ENCODE peak calls at places on chromosomes 13 and 19, in eight cellular contexts. Q is SIG-M5; D is effector memory CD4-positive, alpha-beta T cell; M is HEK293T; A is EL; Z is fibroblast of villous mesenchyme; G is stimulated activated CD4-positive, alpha-beta T cell treated with anti-CD3 and anti-CD28 coated beads, Interleukin-1b, Interleukin-23, amount 100 ng/mL, for 4 hours; R is EH. U is an unnamed sample.

GRCh38 chr13:36728006-36728405 is 54.2 kb downstream of the SERTM1 start:
- DNase-seq in Q (no peak), D (no peak), M (no peak), A (no peak), Z (no peak), G (no peak), R (no peak), U (no peak)

GRCh38 chr19:9431475-9431874 is 3.9 kb downstream of the ZNF266 start:
- DNase-seq in Q (no peak), D (no peak), M (no peak), A (peak), Z (no peak), G (peak), R (peak), U (peak)

GRCh38 chr19:5927439-5927821 is 13.4 kb downstream of the CAPS start:
- DNase-seq in Q (no peak), D (no peak), M (no peak), A (no peak), Z (no peak), G (no peak), R (no peak), U (no peak)

GRCh38 chr19:18194554-18195238 is 1.7 kb downstream of the MPV17L2 start:
- DNase-seq in Q (no peak), D (no peak), M (peak), A (peak), Z (peak), G (peak), R (peak), U (peak)

GRCh38 chr13:50081106-50081898 is 66.1 kb downstream of the KCNRG start:
- DNase-seq in Q (no peak), D (peak), M (peak), A (no peak), Z (no peak), G (peak), R (peak), U (peak)

GRCh38 chr13:97223711-97224461 is 1.8 kb downstream of the MBNL2 start:
- DNase-seq in Q (peak), D (no peak), M (peak), A (peak), Z (peak), G (no peak), R (peak), U (no peak)

GRCh38 chr19:6215701-6216235 is 64.0 kb downstream of the MLLT1 start:
- DNase-seq in Q (no peak), D (no peak), M (no peak), A (no peak), Z (no peak), G (no peak), R (no peak), U (no peak)

GRCh38 chr13:44904982-44905381 is 84.3 kb downstream of the NUFIP1 start:
- DNase-seq in Q (no peak), D (no peak), M (no peak), A (peak), Z (peak), G (no peak), R (peak), U (no peak)

GRCh38 chr19:57056972-57057371 is 62.8 kb upstream of the USP29 start:
- DNase-seq in Q (no peak), D (no peak), M (no peak), A (peak), Z (peak), G (no peak), R (no peak), U (no peak)

GRCh38 chr19:14768001-14768400 is 10.4 kb downstream of the ADGRE2 start:
- DNase-seq in Q (no peak), D (no peak), M (no peak), A (no peak), Z (no peak), G (no peak), R (no peak), U (no peak)

GRCh38 chr13:102901615-102902305 is 55.9 kb downstream of the ERCC5 start:
- DNase-seq in Q (no peak), D (no peak), M (no peak), A (peak), Z (no peak), G (no peak), R (peak), U (no peak)

GRCh38 chr19:19595171-19595701 is 23.3 kb downstream of the PBX4 start:
- DNase-seq in Q (no peak), D (no peak), M (no peak), A (peak), Z (peak), G (no peak), R (peak), U (no peak)

GRCh38 chr19:29478578-29479565 is 46.9 kb upstream of the VSTM2B start:
- DNase-seq in Q (no peak), D (no peak), M (peak), A (peak), Z (no peak), G (no peak), R (no peak), U (peak)

GRCh38 chr19:8065489-8066261 is 13.1 kb downstream of the CCL25 start:
- DNase-seq in Q (no peak), D (no peak), M (no peak), A (no peak), Z (no peak), G (no peak), R (no peak), U (no peak)

GRCh38 chr13:43942301-43942700 is 62.6 kb downstream of the LACC1 start:
- DNase-seq in Q (no peak), D (no peak), M (no peak), A (peak), Z (no peak), G (no peak), R (peak), U (no peak)

GRCh38 chr19:6271721-6272410 is 7.9 kb downstream of the MLLT1 start:
- DNase-seq in Q (no peak), D (no peak), M (peak), A (peak), Z (peak), G (no peak), R (peak), U (peak)

GRCh38 chr13:95391785-95392184 is 90.5 kb upstream of the ABCC4 start:
- DNase-seq in Q (no peak), D (no peak), M (no peak), A (no peak), Z (no peak), G (no peak), R (no peak), U (no peak)

GRCh38 chr13:102191951-102192461 is 209.8 kb downstream of the FGF14 start:
- DNase-seq in Q (no peak), D (no peak), M (no peak), A (peak), Z (peak), G (no peak), R (no peak), U (no peak)

GRCh38 chr19:44025217-44025936 is at the start of gene ZNF222:
- DNase-seq in Q (peak), D (peak), M (peak), A (peak), Z (peak), G (peak), R (peak), U (peak)

U was measured in WTC11.